ENCODE peak calls at places on chromosome 22, in ten cellular contexts. One of them, this sample, is unnamed.
A peak's percentile ranks its signal among the peaks of the same experiment; 100 is the strongest.

GRCh38 chr22:49574861-49575702 is 252.6 kb downstream of the BRD1 start:
- DNase-seq in H54: no peak
- DNase-seq in MV-4-11: no peak
- DNase-seq in germinal center: no peak
- DNase-seq in naive thymus-derived CD4-positive, alpha-beta T cell: no peak
- DNase-seq in activated CD4-positive, alpha-beta T cell treated with anti-CD3 and anti-CD28 coated beads for 4 hours: no peak
- DNase-seq in AG04450: no peak
- DNase-seq in PC-3: no peak
- DNase-seq in kidney: peak; percentile 68
- DNase-seq in heart left ventricle: no peak
- DNase-seq in this sample: no peak

GRCh38 chr22:40654522-40655167 is 18.1 kb upstream of the MRTFA start:
- DNase-seq in H54: no peak
- DNase-seq in MV-4-11: no peak
- DNase-seq in germinal center: no peak
- DNase-seq in naive thymus-derived CD4-positive, alpha-beta T cell: no peak
- DNase-seq in activated CD4-positive, alpha-beta T cell treated with anti-CD3 and anti-CD28 coated beads for 4 hours: no peak
- DNase-seq in AG04450: no peak
- DNase-seq in PC-3: peak; percentile 27
- DNase-seq in kidney: no peak
- DNase-seq in heart left ventricle: peak; percentile 74
- DNase-seq in this sample: no peak

GRCh38 chr22:45836418-45836817 is 140.5 kb downstream of the WNT7B start:
- DNase-seq in H54: no peak
- DNase-seq in MV-4-11: no peak
- DNase-seq in germinal center: no peak
- DNase-seq in naive thymus-derived CD4-positive, alpha-beta T cell: no peak
- DNase-seq in activated CD4-positive, alpha-beta T cell treated with anti-CD3 and anti-CD28 coated beads for 4 hours: no peak
- DNase-seq in AG04450: no peak
- DNase-seq in PC-3: no peak
- DNase-seq in kidney: no peak
- DNase-seq in heart left ventricle: no peak
- DNase-seq in this sample: no peak

GRCh38 chr22:38142606-38143005 is 32.1 kb upstream of the BAIAP2L2 start:
- DNase-seq in H54: no peak
- DNase-seq in MV-4-11: no peak
- DNase-seq in germinal center: no peak
- DNase-seq in naive thymus-derived CD4-positive, alpha-beta T cell: no peak
- DNase-seq in activated CD4-positive, alpha-beta T cell treated with anti-CD3 and anti-CD28 coated beads for 4 hours: no peak
- DNase-seq in AG04450: no peak
- DNase-seq in PC-3: no peak
- DNase-seq in kidney: no peak
- DNase-seq in heart left ventricle: peak; percentile 56
- DNase-seq in this sample: no peak

GRCh38 chr22:17214416-17215043 is 4.7 kb downstream of the ADA2 start:
- DNase-seq in H54: no peak
- DNase-seq in MV-4-11: no peak
- DNase-seq in germinal center: no peak
- DNase-seq in naive thymus-derived CD4-positive, alpha-beta T cell: no peak
- DNase-seq in activated CD4-positive, alpha-beta T cell treated with anti-CD3 and anti-CD28 coated beads for 4 hours: no peak
- DNase-seq in AG04450: no peak
- DNase-seq in PC-3: no peak
- DNase-seq in kidney: peak; percentile 44
- DNase-seq in heart left ventricle: no peak
- DNase-seq in this sample: no peak

GRCh38 chr22:38088723-38089473 is 4.9 kb upstream of the SLC16A8 start:
- DNase-seq in H54: no peak
- DNase-seq in MV-4-11: no peak
- DNase-seq in germinal center: no peak
- DNase-seq in naive thymus-derived CD4-positive, alpha-beta T cell: no peak
- DNase-seq in activated CD4-positive, alpha-beta T cell treated with anti-CD3 and anti-CD28 coated beads for 4 hours: no peak
- DNase-seq in AG04450: no peak
- DNase-seq in PC-3: no peak
- DNase-seq in kidney: peak; percentile 57
- DNase-seq in heart left ventricle: no peak
- DNase-seq in this sample: no peak

GRCh38 chr22:17878970-17879369 is 104.7 kb upstream of the BID start:
- DNase-seq in H54: no peak
- DNase-seq in MV-4-11: no peak
- DNase-seq in germinal center: no peak
- DNase-seq in naive thymus-derived CD4-positive, alpha-beta T cell: no peak
- DNase-seq in activated CD4-positive, alpha-beta T cell treated with anti-CD3 and anti-CD28 coated beads for 4 hours: no peak
- DNase-seq in AG04450: no peak
- DNase-seq in PC-3: no peak
- DNase-seq in kidney: no peak
- DNase-seq in heart left ventricle: no peak
- DNase-seq in this sample: no peak

GRCh38 chr22:44448271-44448780 is 49.7 kb downstream of the RTL6 start:
- DNase-seq in H54: peak; percentile 68
- DNase-seq in MV-4-11: no peak
- DNase-seq in germinal center: no peak
- DNase-seq in naive thymus-derived CD4-positive, alpha-beta T cell: no peak
- DNase-seq in activated CD4-positive, alpha-beta T cell treated with anti-CD3 and anti-CD28 coated beads for 4 hours: no peak
- DNase-seq in AG04450: peak; percentile 90
- DNase-seq in PC-3: peak; percentile 90
- DNase-seq in kidney: peak; percentile 81
- DNase-seq in heart left ventricle: peak; percentile 78
- DNase-seq in this sample: no peak

GRCh38 chr22:36775589-36775965 is 342 bp downstream of the IFT27 start:
- DNase-seq in H54: no peak
- DNase-seq in MV-4-11: no peak
- DNase-seq in germinal center: peak; percentile 38
- DNase-seq in naive thymus-derived CD4-positive, alpha-beta T cell: no peak
- DNase-seq in activated CD4-positive, alpha-beta T cell treated with anti-CD3 and anti-CD28 coated beads for 4 hours: peak; percentile 38
- DNase-seq in AG04450: no peak
- DNase-seq in PC-3: peak; percentile 7
- DNase-seq in kidney: peak; percentile 81
- DNase-seq in heart left ventricle: no peak
- DNase-seq in this sample: peak; percentile 16

GRCh38 chr22:31347251-31348008 is 1.3 kb upstream of the PATZ1 start:
- DNase-seq in H54: no peak
- DNase-seq in MV-4-11: peak; percentile 75
- DNase-seq in germinal center: peak; percentile 76
- DNase-seq in naive thymus-derived CD4-positive, alpha-beta T cell: peak; percentile 48
- DNase-seq in activated CD4-positive, alpha-beta T cell treated with anti-CD3 and anti-CD28 coated beads for 4 hours: peak; percentile 42
- DNase-seq in AG04450: peak; percentile 15
- DNase-seq in PC-3: peak; percentile 70
- DNase-seq in kidney: peak; percentile 89
- DNase-seq in heart left ventricle: peak; percentile 82
- DNase-seq in this sample: peak; percentile 74

GRCh38 chr22:49887074-49887471 is 31.2 kb downstream of the ALG12 start:
- DNase-seq in H54: no peak
- DNase-seq in MV-4-11: no peak
- DNase-seq in germinal center: no peak
- DNase-seq in naive thymus-derived CD4-positive, alpha-beta T cell: no peak
- DNase-seq in activated CD4-positive, alpha-beta T cell treated with anti-CD3 and anti-CD28 coated beads for 4 hours: no peak
- DNase-seq in AG04450: no peak
- DNase-seq in PC-3: no peak
- DNase-seq in kidney: no peak
- DNase-seq in heart left ventricle: no peak
- DNase-seq in this sample: no peak

GRCh38 chr22:50532353-50532700 is 2.5 kb upstream of the TYMP start:
- DNase-seq in H54: no peak
- DNase-seq in MV-4-11: no peak
- DNase-seq in germinal center: no peak
- DNase-seq in naive thymus-derived CD4-positive, alpha-beta T cell: no peak
- DNase-seq in activated CD4-positive, alpha-beta T cell treated with anti-CD3 and anti-CD28 coated beads for 4 hours: no peak
- DNase-seq in AG04450: no peak
- DNase-seq in PC-3: no peak
- DNase-seq in kidney: no peak
- DNase-seq in heart left ventricle: no peak
- DNase-seq in this sample: no peak

GRCh38 chr22:20241579-20242392 is 26.3 kb downstream of the RTN4R start:
- DNase-seq in H54: no peak
- DNase-seq in MV-4-11: no peak
- DNase-seq in germinal center: no peak
- DNase-seq in naive thymus-derived CD4-positive, alpha-beta T cell: no peak
- DNase-seq in activated CD4-positive, alpha-beta T cell treated with anti-CD3 and anti-CD28 coated beads for 4 hours: no peak
- DNase-seq in AG04450: no peak
- DNase-seq in PC-3: no peak
- DNase-seq in kidney: no peak
- DNase-seq in heart left ventricle: no peak
- DNase-seq in this sample: no peak